ENCODE peak calls at places on chromosomes 7 and 10, in eight cellular contexts. W is A549, M is HCT116, B is H1, Q is HepG2, Y is K562, E is endothelial cell of umbilical vein, O is GM12878. R is an unnamed sample.

GRCh38 chr7:64625114-64626082 is 40.5 kb upstream of the ZNF107 start:
- DNase-seq in W (no peak), M (no peak), B (no peak), Q (no peak), Y (peak), E (no peak), O (no peak), R (peak)

GRCh38 chr10:62259998-62260397 is 8.6 kb downstream of the RTKN2 start:
- DNase-seq in W (no peak), M (no peak), B (no peak), Q (no peak), Y (no peak), E (no peak), O (no peak), R (no peak)

GRCh38 chr10:71864861-71865473 is 13.9 kb upstream of the PSAP start:
- DNase-seq in W (no peak), M (no peak), B (no peak), Q (no peak), Y (no peak), E (no peak), O (no peak), R (peak)

GRCh38 chr7:55140221-55140980 is 121.6 kb downstream of the EGFR start:
- DNase-seq in W (no peak), M (no peak), B (no peak), Q (no peak), Y (no peak), E (peak), O (peak), R (no peak)

GRCh38 chr7:4484545-4484944 is 197.6 kb upstream of the FOXK1 start:
- DNase-seq in W (no peak), M (no peak), B (no peak), Q (no peak), Y (no peak), E (no peak), O (no peak), R (no peak)

GRCh38 chr7:102073931-102074880 is 212.5 kb upstream of the SH2B2 start:
- DNase-seq in W (no peak), M (no peak), B (no peak), Q (no peak), Y (no peak), E (no peak), O (no peak), R (no peak)

GRCh38 chr10:70596860-70597809 is 5.4 kb downstream of the PRF1 start:
- DNase-seq in W (no peak), M (no peak), B (no peak), Q (peak), Y (no peak), E (no peak), O (no peak), R (peak)

GRCh38 chr10:26857991-26858706 is 2.6 kb downstream of the ABI1 start:
- DNase-seq in W (no peak), M (no peak), B (no peak), Q (no peak), Y (no peak), E (no peak), O (peak), R (peak)

GRCh38 chr10:24973163-24973562 is 20.8 kb upstream of the PRTFDC1 start:
- DNase-seq in W (no peak), M (no peak), B (no peak), Q (peak), Y (no peak), E (no peak), O (no peak), R (no peak)

GRCh38 chr7:44185729-44186128 is 3.5 kb downstream of the GCK start:
- DNase-seq in W (no peak), M (no peak), B (no peak), Q (no peak), Y (no peak), E (no peak), O (no peak), R (no peak)

GRCh38 chr7:332646-333398 is 42.9 kb downstream of the FOXL3 start:
- DNase-seq in W (peak), M (peak), B (peak), Q (peak), Y (peak), E (peak), O (no peak), R (peak)

GRCh38 chr10:44478040-44478439 is 93.1 kb upstream of the CXCL12 start:
- DNase-seq in W (no peak), M (no peak), B (no peak), Q (no peak), Y (peak), E (no peak), O (no peak), R (no peak)

GRCh38 chr10:59373071-59373470 is 10.7 kb upstream of the FAM13C start:
- DNase-seq in W (no peak), M (no peak), B (no peak), Q (no peak), Y (no peak), E (no peak), O (no peak), R (no peak)

GRCh38 chr10:95814011-95814727 is 58.2 kb downstream of the ENTPD1 start:
- DNase-seq in W (no peak), M (no peak), B (no peak), Q (peak), Y (no peak), E (peak), O (no peak), R (no peak)

GRCh38 chr7:97145068-97145467 is 27.6 kb downstream of the SDHAF3 start:
- DNase-seq in W (no peak), M (no peak), B (no peak), Q (peak), Y (no peak), E (peak), O (no peak), R (peak)

GRCh38 chr7:16657656-16658279 is 11.8 kb downstream of the BZW2 start:
- DNase-seq in W (peak), M (no peak), B (no peak), Q (no peak), Y (peak), E (no peak), O (no peak), R (peak)

GRCh38 chr7:158812684-158813083 is 16.6 kb downstream of the ESYT2 start:
- DNase-seq in W (no peak), M (no peak), B (no peak), Q (no peak), Y (no peak), E (no peak), O (no peak), R (no peak)

GRCh38 chr7:9523579-9523978 is 1090.2 kb downstream of the NXPH1 start:
- DNase-seq in W (no peak), M (no peak), B (no peak), Q (no peak), Y (no peak), E (no peak), O (no peak), R (no peak)

GRCh38 chr7:142860968-142861367 is 6.1 kb downstream of the EPHB6 start:
- DNase-seq in W (no peak), M (no peak), B (no peak), Q (no peak), Y (no peak), E (no peak), O (no peak), R (no peak)
- H3K4me3 ChIP-seq in W (no peak), M (no peak), B (no peak), Q (no peak), Y (no peak), E (no peak), O (no peak), R (no peak)

DNA sequence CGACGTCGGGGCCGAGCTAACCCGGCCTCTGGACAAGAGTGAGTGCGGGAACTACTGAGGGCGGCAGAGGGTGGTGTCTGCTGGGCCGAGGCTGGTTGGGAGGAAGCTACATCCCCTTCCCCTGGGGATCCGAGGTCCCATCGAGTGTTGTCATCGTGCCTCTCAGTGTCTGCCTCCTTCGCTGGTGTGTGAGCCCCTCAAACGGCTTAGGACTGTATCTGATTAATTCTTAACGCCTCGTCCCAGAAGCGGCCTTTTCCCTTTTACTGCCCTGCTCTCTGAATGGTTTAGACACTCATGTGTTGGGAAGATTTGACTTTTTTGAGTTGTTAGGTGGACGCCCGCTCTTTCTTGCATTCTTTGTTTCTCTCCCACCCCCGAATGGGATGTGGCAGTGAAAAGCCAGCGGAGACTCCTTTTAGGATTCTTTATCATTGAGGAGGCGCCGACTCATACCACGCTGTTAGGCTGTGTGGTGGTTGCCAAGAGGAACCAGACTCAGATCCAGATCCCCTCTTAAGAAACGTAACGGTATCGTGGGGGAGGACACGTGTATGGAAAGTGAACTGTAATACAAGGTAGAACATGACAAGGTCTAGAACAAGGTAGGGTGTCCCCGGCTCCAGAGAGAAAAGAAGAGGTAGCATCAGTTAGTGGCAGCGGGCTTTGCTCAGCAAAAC is 631 bp downstream of the SUPV3L1 start:
- DNase-seq in W (peak), M (no peak), B (no peak), Q (no peak), Y (peak), E (no peak), O (no peak), R (peak)
- TF ChIP-seq MAX in W (no peak), M (no peak), B (no peak), Q (no peak), Y (no peak), E (no peak), O (no peak), R (peak)

GRCh38 chr10:110209926-110210662 is 2.7 kb downstream of the MXI1 start:
- DNase-seq in W (peak), M (no peak), B (no peak), Q (no peak), Y (peak), E (peak), O (no peak), R (peak)

GRCh38 chr10:110209399-110209925 is 2.1 kb downstream of the MXI1 start:
- DNase-seq in W (peak), M (peak), B (no peak), Q (no peak), Y (peak), E (peak), O (no peak), R (peak)

GRCh38 chr10:110211455-110211843 is 4.0 kb downstream of the MXI1 start:
- DNase-seq in W (no peak), M (no peak), B (no peak), Q (no peak), Y (no peak), E (no peak), O (no peak), R (no peak)

GRCh38 chr10:110212119-110213006 is 5.0 kb downstream of the MXI1 start:
- DNase-seq in W (no peak), M (no peak), B (no peak), Q (no peak), Y (peak), E (no peak), O (no peak), R (peak)

DNA sequence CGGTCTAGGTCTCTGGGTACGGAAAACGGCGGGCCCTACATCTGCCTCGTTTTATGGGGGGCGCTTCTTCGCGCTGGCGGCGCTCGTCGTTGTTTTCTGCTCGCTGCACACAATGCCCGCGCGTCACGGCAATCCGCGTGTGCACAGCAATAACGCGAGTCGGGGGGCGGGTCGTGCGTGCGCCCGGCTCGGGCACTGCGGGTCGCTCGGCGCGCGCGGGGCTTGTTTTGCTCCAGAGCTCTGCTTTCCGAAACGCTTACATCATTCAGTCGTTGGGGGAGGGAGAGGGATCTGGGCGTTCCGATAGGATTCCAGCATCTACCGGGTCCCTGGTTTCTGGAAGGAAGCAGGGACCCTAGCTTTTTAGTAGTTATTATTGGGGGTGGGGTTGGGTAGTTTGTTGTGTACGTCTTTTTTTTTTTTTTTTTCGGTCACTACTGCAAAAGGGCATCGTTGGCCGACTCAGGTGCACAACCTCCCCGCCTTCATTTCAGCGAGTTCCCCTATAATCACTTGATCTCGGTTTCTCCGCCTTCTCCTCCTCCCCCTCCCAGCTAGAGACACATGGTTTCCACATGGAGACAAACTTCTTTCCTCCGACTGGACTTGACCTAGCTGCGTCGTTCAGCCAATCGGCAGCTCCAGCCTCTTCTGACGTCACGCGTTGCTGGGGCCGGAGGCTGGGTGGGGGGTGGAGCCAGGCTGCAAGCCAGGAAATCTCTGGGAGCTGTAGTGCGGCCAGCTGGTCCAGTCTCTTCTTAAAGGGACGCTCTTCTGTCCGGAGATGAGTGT is 3.5 kb downstream of the MXI1 start:
- DNase-seq in W (peak), M (peak), B (peak), Q (peak), Y (peak), E (peak), O (peak), R (peak)
- TF ChIP-seq POLR2A in W (no peak), M (peak), B (peak), Q (no peak), Y (peak), E (no peak), O (peak), R (peak)

GRCh38 chr10:90787906-90788491 is 69.8 kb downstream of the HTR7 start:
- DNase-seq in W (peak), M (peak), B (no peak), Q (peak), Y (peak), E (peak), O (no peak), R (peak)
- H3K4me3 ChIP-seq in W (no peak), M (no peak), B (no peak), Q (no peak), Y (no peak), E (no peak), O (no peak), R (no peak)

DNA sequence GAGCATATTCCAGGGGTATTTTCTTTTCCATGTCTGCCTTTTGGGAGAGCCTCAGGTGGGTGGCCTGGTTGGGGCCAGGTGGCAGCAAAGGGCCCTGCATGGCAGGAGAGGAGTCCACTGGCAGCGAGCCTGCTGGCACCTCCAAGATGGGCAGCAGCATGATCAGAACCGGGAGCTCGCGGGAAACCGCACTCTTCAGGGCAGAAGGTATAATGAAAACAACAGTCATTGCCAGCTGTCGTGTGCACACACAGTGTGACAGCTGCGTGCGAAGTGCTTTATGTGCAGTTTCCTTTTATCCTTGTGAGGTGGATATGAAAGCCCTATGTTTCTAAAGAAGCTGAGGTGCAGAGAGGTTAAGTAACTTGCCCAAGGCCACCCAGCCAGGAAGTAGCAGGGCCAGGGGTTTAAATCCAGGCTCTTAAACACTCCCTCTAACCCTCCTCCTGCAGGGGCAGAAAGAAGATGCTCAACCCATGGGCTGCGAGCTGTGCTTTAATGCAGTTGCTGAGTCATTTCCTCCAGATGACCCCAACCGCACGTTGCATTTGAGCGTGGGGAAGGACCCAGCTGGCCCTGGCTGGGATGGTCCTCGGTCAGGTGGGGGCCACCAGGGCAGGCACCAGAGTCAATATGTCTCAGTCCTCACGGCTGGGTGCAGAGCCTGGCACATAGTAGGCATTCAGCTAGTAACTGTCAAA is 128.5 kb downstream of the OAT start:
- DNase-seq in W (no peak), M (no peak), B (no peak), Q (no peak), Y (peak), E (no peak), O (peak), R (peak)
- TF ChIP-seq MAX in W (no peak), M (no peak), B (no peak), Q (no peak), Y (no peak), E (no peak), O (no peak), R (no peak)

DNA sequence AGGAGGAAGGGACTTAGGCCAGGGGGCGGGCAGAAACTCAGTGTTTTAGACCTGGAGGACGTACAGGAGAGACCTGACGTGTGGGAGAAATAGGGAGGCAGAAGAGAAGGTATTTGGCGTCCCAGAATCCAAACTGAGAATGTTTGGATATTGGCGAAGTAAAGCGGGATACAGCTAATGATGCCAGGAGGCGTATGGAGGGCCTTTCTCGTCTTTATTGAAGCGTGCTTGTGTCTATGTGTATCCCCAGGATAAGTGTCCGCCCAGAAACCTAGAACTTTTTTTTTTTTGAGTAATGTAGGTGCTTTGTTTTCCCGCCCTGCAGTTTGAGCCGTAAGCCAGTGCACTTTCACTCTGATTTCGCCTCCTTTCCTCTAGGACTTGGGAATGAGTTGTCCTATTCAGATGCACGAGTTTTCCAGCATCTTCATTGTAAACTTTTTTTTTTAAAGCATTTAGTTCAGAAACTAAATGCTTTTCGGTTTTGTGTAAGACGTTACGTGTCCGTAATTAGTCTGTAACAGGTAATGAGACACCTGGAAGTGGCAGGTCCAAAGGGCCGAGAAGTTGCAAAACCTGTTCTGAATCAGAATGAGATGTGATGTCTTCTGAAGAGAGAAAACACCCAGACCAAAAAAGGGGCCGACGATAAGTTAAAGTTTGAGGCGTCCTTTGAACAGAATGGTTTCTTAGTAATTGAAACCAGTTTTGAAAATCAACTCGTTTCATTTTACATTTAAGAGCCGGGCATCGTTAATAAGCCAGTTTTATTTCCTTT is 742 bp downstream of the ARL5B start:
- DNase-seq in W (no peak), M (no peak), B (no peak), Q (peak), Y (peak), E (no peak), O (peak), R (no peak)
- TF ChIP-seq POLR2A in W (no peak), M (no peak), B (no peak), Q (no peak), Y (no peak), E (no peak), O (no peak), R (no peak)

DNA sequence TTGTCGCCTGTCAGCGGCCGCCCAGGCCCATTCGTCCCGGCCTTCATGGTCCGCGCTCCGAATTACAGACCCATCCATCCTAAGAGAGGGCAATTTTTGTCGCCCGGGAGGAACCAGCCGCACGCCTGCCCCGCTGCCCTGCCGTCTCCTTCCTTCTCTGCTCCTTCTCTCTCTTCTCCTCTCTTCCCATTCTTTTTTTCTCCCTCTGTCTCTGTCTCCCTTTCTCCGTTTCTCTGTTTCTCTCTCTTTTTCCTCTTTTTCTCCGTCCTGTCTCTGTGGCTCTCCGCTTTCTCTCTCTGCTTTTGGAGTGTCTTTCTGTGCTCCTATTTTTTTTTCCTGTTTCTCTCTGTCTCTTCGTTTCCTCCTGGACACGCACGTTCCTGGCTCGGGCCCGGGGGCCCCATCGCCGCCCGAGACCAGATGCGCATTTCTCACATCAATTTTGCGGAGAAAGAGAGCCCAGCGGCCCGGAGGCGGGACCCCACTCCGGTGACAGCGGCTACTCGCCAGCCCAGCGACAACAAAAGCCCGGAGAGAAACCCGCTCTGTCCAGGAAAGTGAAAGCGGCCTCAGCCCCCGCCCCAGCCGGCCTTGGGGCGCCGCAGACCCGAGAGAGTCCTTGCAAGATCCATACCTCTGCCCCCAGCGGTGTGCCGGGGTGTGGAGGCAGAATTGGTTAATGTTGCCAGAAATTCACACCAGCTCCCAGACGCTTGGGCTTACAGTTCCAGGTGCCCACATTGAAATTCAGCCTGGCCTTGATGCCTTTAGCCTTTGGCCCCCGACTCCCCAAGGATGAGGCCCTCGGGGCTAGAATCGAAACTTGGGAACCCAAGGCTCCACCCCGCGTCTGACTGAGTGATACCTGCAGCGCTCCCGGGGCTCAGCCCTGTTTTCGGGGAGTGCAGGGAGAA is 4.1 kb downstream of the LBX1 start:
- DNase-seq in W (no peak), M (no peak), B (no peak), Q (no peak), Y (no peak), E (no peak), O (no peak), R (peak)
- H3K4me3 ChIP-seq in W (peak), M (no peak), B (peak), Q (no peak), Y (no peak), E (no peak), O (no peak), R (peak)

R was measured in NB4.